ENCODE peak calls at places on chromosomes 11 and 22, in four cellular contexts. L is A549, U is HepG2, H is GM12878. Z is an unnamed sample.
A peak's percentile ranks its signal among the peaks of the same experiment; 100 is the strongest.

GRCh38 chr22:41360126-41360525 is 21.6 kb upstream of the TEF start:
- DNase-seq in L (no peak), U (peak; percentile 85), H (no peak), Z (no peak)

GRCh38 chr11:87473174-87473573 is 435.4 kb downstream of the TMEM135 start:
- DNase-seq in L (no peak), U (no peak), H (no peak), Z (no peak)

GRCh38 chr22:36086170-36086490 is 57.5 kb upstream of the RBFOX2 start:
- DNase-seq in L (peak; percentile 48), U (no peak), H (no peak), Z (peak; percentile 43)

GRCh38 chr22:22235564-22235963 is 9.0 kb upstream of the VPREB1 start:
- DNase-seq in L (peak; percentile 27), U (no peak), H (peak; percentile 17), Z (peak; percentile 78)

GRCh38 chr11:13073119-13073981 is 64.2 kb downstream of the RASSF10 start:
- DNase-seq in L (peak; percentile 91), U (peak; percentile 31), H (peak; percentile 23), Z (no peak)

GRCh38 chr11:78061921-78062311 is 1.7 kb upstream of the THRSP start:
- DNase-seq in L (no peak), U (peak; percentile 59), H (no peak), Z (peak; percentile 58)

GRCh38 chr11:66976048-66976467 is 954 bp downstream of the C11orf86 start:
- DNase-seq in L (peak; percentile 53), U (peak; percentile 35), H (no peak), Z (peak; percentile 59)

GRCh38 chr11:8063319-8063718 is 17.7 kb upstream of the TUB start:
- DNase-seq in L (no peak), U (no peak), H (no peak), Z (no peak)

GRCh38 chr11:47109051-47109791 is 67.5 kb downstream of the ARFGAP2 start:
- DNase-seq in L (no peak), U (no peak), H (no peak), Z (no peak)

GRCh38 chr11:63938481-63939350 is at the start of gene NAA40:
- DNase-seq in L (peak; percentile 98), U (peak; percentile 92), H (peak; percentile 92), Z (peak; percentile 96)
- TF ChIP-seq CHD4 in L (no peak), U (no peak), H (no peak), Z (no peak)

DNA sequence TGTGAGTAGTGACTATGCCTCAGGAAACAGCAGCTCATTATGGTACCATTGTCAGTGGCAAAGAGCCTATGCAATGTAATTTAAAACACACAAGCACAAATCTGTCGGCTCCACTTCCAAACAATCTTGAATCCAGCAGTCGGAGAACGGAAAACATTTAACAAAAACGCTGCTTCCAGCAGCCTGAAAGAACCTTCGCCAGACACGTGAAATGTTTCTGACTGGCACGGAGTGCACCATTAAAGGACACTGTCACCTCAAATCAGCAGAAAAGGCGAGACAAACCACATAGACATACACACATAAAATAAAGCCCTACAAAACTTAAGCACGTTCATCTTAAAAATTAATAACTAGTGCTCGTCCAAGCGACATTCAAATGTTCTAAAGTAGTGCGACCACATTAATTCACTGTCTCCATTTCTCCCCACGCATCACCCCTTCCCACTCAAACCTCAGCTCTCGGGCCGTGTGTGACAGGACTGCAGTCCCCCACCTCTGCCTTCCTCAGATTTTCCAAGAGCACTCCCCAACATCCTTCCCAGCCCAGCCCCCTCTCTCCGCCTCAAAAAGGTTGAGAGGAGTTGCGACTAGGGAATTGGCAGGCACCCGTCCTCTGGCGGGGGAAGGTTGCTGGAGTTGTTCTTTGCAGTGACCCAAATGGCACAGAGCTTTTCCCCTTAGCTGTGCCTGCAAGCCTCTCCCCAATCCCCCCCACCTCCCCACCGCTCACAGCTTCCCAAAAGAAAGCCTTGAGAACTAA is 638 bp downstream of the RAB30 start:
- DNase-seq in L (no peak), U (no peak), H (no peak), Z (peak; percentile 18)
- TF ChIP-seq CHD4 in L (no peak), U (no peak), H (no peak), Z (no peak)

GRCh38 chr11:75479598-75479986 is 46.1 kb downstream of the GDPD5 start:
- DNase-seq in L (no peak), U (no peak), H (no peak), Z (no peak)
- TF ChIP-seq CHD4 in L (no peak), U (no peak), H (no peak), Z (no peak)

DNA sequence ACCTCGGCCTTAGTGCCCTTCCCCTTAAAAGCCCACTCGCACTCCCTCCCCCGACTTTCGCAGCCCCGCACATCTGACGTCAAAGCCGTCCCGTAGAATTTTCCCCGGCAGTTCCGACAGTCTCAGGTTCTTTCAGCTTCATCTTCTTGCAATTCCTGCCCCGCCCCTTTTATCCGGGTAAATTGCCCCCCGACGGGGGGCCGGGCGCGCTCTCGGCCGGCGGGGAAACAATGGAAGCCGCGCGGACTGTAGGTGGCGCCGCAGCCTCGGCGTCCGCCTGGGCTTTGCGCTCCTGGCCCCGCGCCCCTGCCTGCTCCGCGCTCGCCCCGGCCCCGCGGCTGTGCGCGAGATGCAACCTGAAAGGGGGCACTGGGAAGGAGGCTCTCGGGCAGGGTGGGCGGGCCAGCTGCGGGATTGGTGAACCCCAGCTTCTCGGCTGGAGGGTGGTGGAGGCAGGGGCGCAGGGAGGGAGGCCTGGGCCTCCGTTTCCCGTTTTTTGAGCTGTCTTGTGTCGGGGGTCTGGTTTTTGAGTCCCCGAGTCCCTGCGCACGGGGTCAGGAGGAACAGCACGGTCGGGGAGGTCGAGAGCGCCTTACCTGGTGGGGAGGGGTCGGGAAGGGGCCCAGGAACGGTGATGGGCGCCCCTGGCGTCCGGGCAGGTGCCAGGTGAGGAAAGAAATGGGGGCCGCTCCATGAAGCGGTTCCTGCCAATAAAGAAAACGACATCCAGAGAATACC is 855 bp upstream of the FGF19 start:
- DNase-seq in L (peak; percentile 46), U (no peak), H (no peak), Z (peak; percentile 76)
- TF ChIP-seq CHD4 in L (no peak), U (no peak), H (no peak), Z (no peak)

DNA sequence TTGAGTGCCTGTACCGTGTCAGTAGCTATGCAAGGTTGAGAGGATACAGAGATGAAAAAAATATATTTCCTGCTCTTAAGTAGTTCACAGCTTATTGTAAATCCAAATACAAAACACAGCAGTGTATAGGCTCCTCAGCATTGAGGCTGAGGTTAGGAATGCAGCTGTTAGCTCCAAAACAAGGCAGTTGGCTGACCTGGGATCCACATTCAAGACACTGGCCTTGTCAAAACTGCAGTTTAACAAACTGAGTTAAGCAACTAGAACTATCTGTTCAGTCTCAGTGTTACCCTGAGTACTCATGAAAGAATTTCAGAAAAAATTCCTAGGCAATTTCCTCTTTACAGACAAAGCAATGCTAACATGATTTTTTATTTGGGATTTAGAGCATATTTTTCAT is 42.8 kb downstream of the REXO2 start:
- DNase-seq in L (no peak), U (no peak), H (no peak), Z (no peak)
- TF ChIP-seq CHD4 in L (no peak), U (no peak), H (no peak), Z (no peak)

DNA sequence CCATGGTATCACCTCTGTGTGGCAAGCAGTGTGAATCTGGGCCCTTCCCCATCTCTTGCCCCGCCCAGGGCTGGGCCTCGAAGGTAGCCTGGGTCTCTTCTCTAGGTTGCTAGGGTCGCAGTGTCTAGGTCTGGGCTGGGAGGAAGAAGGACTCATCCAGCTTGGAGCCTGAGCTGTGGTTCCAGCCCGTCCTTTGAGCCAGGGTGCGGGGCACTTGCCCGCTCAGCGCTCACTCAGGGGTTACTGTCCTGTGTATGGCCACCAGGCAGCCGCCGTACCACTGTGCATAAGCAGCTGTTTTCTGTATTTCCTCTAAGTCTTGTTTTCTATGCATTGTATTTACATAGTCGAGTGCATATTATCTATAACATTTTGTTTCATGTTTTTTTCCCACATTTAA is 160.9 kb downstream of the TBC1D22A start:
- DNase-seq in L (no peak), U (no peak), H (no peak), Z (no peak)
- TF ChIP-seq CHD4 in L (no peak), U (no peak), H (no peak), Z (no peak)

Z was measured in K562.